ENCODE peak calls at places on chromosome 12, in five cellular contexts. One of them, this sample, is unnamed.

GRCh38 chr12:76698316-76698715 is 65.6 kb upstream of the ZDHHC17 start:
- DNase-seq in kidney epithelial cell: no peak
- DNase-seq in sciatic nerve: no peak
- DNase-seq in HFF-Myc: no peak
- DNase-seq in MCF 10A: peak; percentile 14
- DNase-seq in this sample: no peak

GRCh38 chr12:71250186-71250585 is 92.4 kb upstream of the TSPAN8 start:
- DNase-seq in kidney epithelial cell: no peak
- DNase-seq in sciatic nerve: no peak
- DNase-seq in HFF-Myc: no peak
- DNase-seq in MCF 10A: peak; percentile 12
- DNase-seq in this sample: no peak

GRCh38 chr12:41932470-41932991 is 212.1 kb downstream of the GXYLT1 start:
- DNase-seq in kidney epithelial cell: no peak
- DNase-seq in sciatic nerve: peak; percentile 77
- DNase-seq in HFF-Myc: no peak
- DNase-seq in MCF 10A: no peak
- DNase-seq in this sample: peak; percentile 59

GRCh38 chr12:124278389-124279101 is 16.3 kb upstream of the RFLNA start:
- DNase-seq in kidney epithelial cell: no peak
- DNase-seq in sciatic nerve: peak; percentile 75
- DNase-seq in HFF-Myc: no peak
- DNase-seq in MCF 10A: no peak
- DNase-seq in this sample: no peak

GRCh38 chr12:48542300-48542928 is 17.0 kb downstream of the OR8S1 start:
- DNase-seq in kidney epithelial cell: no peak
- DNase-seq in sciatic nerve: no peak
- DNase-seq in HFF-Myc: peak; percentile 5
- DNase-seq in MCF 10A: peak; percentile 73
- DNase-seq in this sample: no peak

GRCh38 chr12:130696377-130696776 is 19.7 kb downstream of the RIMBP2 start:
- DNase-seq in kidney epithelial cell: no peak
- DNase-seq in sciatic nerve: no peak
- DNase-seq in HFF-Myc: no peak
- DNase-seq in MCF 10A: no peak
- DNase-seq in this sample: no peak

GRCh38 chr12:6620137-6620884 is 13.1 kb upstream of the CHD4 start:
- DNase-seq in kidney epithelial cell: no peak
- DNase-seq in sciatic nerve: no peak
- DNase-seq in HFF-Myc: no peak
- DNase-seq in MCF 10A: no peak
- DNase-seq in this sample: no peak

GRCh38 chr12:78120866-78121590 is 290.3 kb downstream of the NAV3 start:
- DNase-seq in kidney epithelial cell: no peak
- DNase-seq in sciatic nerve: no peak
- DNase-seq in HFF-Myc: no peak
- DNase-seq in MCF 10A: peak; percentile 51
- DNase-seq in this sample: no peak

GRCh38 chr12:95674631-95675030 is 115.9 kb downstream of the NTN4 start:
- DNase-seq in kidney epithelial cell: no peak
- DNase-seq in sciatic nerve: no peak
- DNase-seq in HFF-Myc: no peak
- DNase-seq in MCF 10A: peak; percentile 34
- DNase-seq in this sample: no peak

GRCh38 chr12:32211769-32212156 is 105.1 kb downstream of the BICD1 start:
- DNase-seq in kidney epithelial cell: no peak
- DNase-seq in sciatic nerve: no peak
- DNase-seq in HFF-Myc: no peak
- DNase-seq in MCF 10A: no peak
- DNase-seq in this sample: no peak

GRCh38 chr12:1880876-1881275 is 37.6 kb downstream of the CACNA2D4 start:
- DNase-seq in kidney epithelial cell: no peak
- DNase-seq in sciatic nerve: no peak
- DNase-seq in HFF-Myc: no peak
- DNase-seq in MCF 10A: no peak
- DNase-seq in this sample: no peak

GRCh38 chr12:131604146-131604844 is 106.6 kb upstream of the SFSWAP start:
- DNase-seq in kidney epithelial cell: no peak
- DNase-seq in sciatic nerve: no peak
- DNase-seq in HFF-Myc: no peak
- DNase-seq in MCF 10A: no peak
- DNase-seq in this sample: no peak

GRCh38 chr12:24045816-24046257 is 96.4 kb upstream of the SOX5 start:
- DNase-seq in kidney epithelial cell: no peak
- DNase-seq in sciatic nerve: no peak
- DNase-seq in HFF-Myc: no peak
- DNase-seq in MCF 10A: peak; percentile 96
- DNase-seq in this sample: no peak

GRCh38 chr12:69330475-69331473 is 17.4 kb upstream of the LYZ start:
- DNase-seq in kidney epithelial cell: no peak
- DNase-seq in sciatic nerve: peak; percentile 63
- DNase-seq in HFF-Myc: no peak
- DNase-seq in MCF 10A: peak; percentile 23
- DNase-seq in this sample: peak; percentile 50

GRCh38 chr12:62347922-62348650 is 87.9 kb downstream of the USP15 start:
- DNase-seq in kidney epithelial cell: no peak
- DNase-seq in sciatic nerve: no peak
- DNase-seq in HFF-Myc: no peak
- DNase-seq in MCF 10A: no peak
- DNase-seq in this sample: no peak

GRCh38 chr12:94100990-94101901 is 47.1 kb upstream of the PLXNC1 start:
- DNase-seq in kidney epithelial cell: no peak
- DNase-seq in sciatic nerve: peak; percentile 85
- DNase-seq in HFF-Myc: no peak
- DNase-seq in MCF 10A: peak; percentile 73
- DNase-seq in this sample: peak; percentile 79

GRCh38 chr12:46722737-46723136 is 103.1 kb downstream of the SLC38A4 start:
- DNase-seq in kidney epithelial cell: no peak
- DNase-seq in sciatic nerve: no peak
- DNase-seq in HFF-Myc: no peak
- DNase-seq in MCF 10A: no peak
- DNase-seq in this sample: no peak

This sample was measured in ureter.